ENCODE peak calls at places on chromosomes 13 and 19, in seven cellular contexts. One of them, this sample, is unnamed.
A peak's percentile ranks its signal among the peaks of the same experiment; 100 is the strongest.

GRCh38 chr13:91346848-91347211 is 657 bp upstream of the MIR17HG start:
- DNase-seq in H9: peak; percentile 38
- DNase-seq in H1: no peak
- DNase-seq in neuronal stem cell: peak; percentile 14
- DNase-seq in mesenchymal stem cell: peak; percentile 35
- DNase-seq in mesendoderm: peak; percentile 64
- DNase-seq in trophoblast cell: peak; percentile 17
- DNase-seq in this sample: no peak

GRCh38 chr19:54434112-54434861 is 14.7 kb upstream of the LENG8 start:
- DNase-seq in H9: no peak
- DNase-seq in H1: no peak
- DNase-seq in neuronal stem cell: no peak
- DNase-seq in mesenchymal stem cell: no peak
- DNase-seq in mesendoderm: no peak
- DNase-seq in trophoblast cell: no peak
- DNase-seq in this sample: no peak

GRCh38 chr13:29621401-29621800 is 25.9 kb upstream of the SLC7A1 start:
- DNase-seq in H9: no peak
- DNase-seq in H1: no peak
- DNase-seq in neuronal stem cell: no peak
- DNase-seq in mesenchymal stem cell: peak; percentile 17
- DNase-seq in mesendoderm: no peak
- DNase-seq in trophoblast cell: peak; percentile 50
- DNase-seq in this sample: peak; percentile 68

GRCh38 chr19:39852882-39853281 is 6.7 kb upstream of the FBL start:
- DNase-seq in H9: no peak
- DNase-seq in H1: no peak
- DNase-seq in neuronal stem cell: no peak
- DNase-seq in mesenchymal stem cell: no peak
- DNase-seq in mesendoderm: no peak
- DNase-seq in trophoblast cell: no peak
- DNase-seq in this sample: no peak

GRCh38 chr19:4352701-4353121 is 9.3 kb downstream of the MPND start:
- DNase-seq in H9: peak; percentile 68
- DNase-seq in H1: peak; percentile 83
- DNase-seq in neuronal stem cell: peak; percentile 72
- DNase-seq in mesenchymal stem cell: peak; percentile 73
- DNase-seq in mesendoderm: peak; percentile 69
- DNase-seq in trophoblast cell: peak; percentile 67
- DNase-seq in this sample: peak; percentile 71

GRCh38 chr13:104357174-104357573 is 1291.0 kb upstream of the SLC10A2 start:
- DNase-seq in H9: no peak
- DNase-seq in H1: no peak
- DNase-seq in neuronal stem cell: no peak
- DNase-seq in mesenchymal stem cell: no peak
- DNase-seq in mesendoderm: peak; percentile 38
- DNase-seq in trophoblast cell: peak; percentile 43
- DNase-seq in this sample: no peak

GRCh38 chr19:17681505-17682125 is 6.5 kb downstream of the UNC13A start:
- DNase-seq in H9: peak; percentile 61
- DNase-seq in H1: peak; percentile 90
- DNase-seq in neuronal stem cell: no peak
- DNase-seq in mesenchymal stem cell: peak; percentile 78
- DNase-seq in mesendoderm: peak; percentile 67
- DNase-seq in trophoblast cell: peak; percentile 25
- DNase-seq in this sample: peak; percentile 56

GRCh38 chr13:63455938-63456337 is 2040.3 kb upstream of the PCDH20 start:
- DNase-seq in H9: no peak
- DNase-seq in H1: no peak
- DNase-seq in neuronal stem cell: no peak
- DNase-seq in mesenchymal stem cell: no peak
- DNase-seq in mesendoderm: peak; percentile 18
- DNase-seq in trophoblast cell: peak; percentile 23
- DNase-seq in this sample: no peak

GRCh38 chr19:32397736-32398135 is 7.8 kb upstream of the DPY19L3 start:
- DNase-seq in H9: no peak
- DNase-seq in H1: no peak
- DNase-seq in neuronal stem cell: no peak
- DNase-seq in mesenchymal stem cell: peak; percentile 62
- DNase-seq in mesendoderm: peak; percentile 2
- DNase-seq in trophoblast cell: peak; percentile 34
- DNase-seq in this sample: peak; percentile 88

GRCh38 chr19:3047307-3048189 is 14.7 kb downstream of the TLE5 start:
- DNase-seq in H9: peak; percentile 85
- DNase-seq in H1: peak; percentile 79
- DNase-seq in neuronal stem cell: peak; percentile 81
- DNase-seq in mesenchymal stem cell: peak; percentile 93
- DNase-seq in mesendoderm: peak; percentile 94
- DNase-seq in trophoblast cell: peak; percentile 90
- DNase-seq in this sample: peak; percentile 63

GRCh38 chr19:13627531-13627930 is 121.3 kb upstream of the CACNA1A start:
- DNase-seq in H9: no peak
- DNase-seq in H1: no peak
- DNase-seq in neuronal stem cell: no peak
- DNase-seq in mesenchymal stem cell: no peak
- DNase-seq in mesendoderm: no peak
- DNase-seq in trophoblast cell: no peak
- DNase-seq in this sample: no peak

GRCh38 chr19:17341845-17342244 is 4.5 kb downstream of the GTPBP3 start:
- DNase-seq in H9: no peak
- DNase-seq in H1: no peak
- DNase-seq in neuronal stem cell: no peak
- DNase-seq in mesenchymal stem cell: no peak
- DNase-seq in mesendoderm: no peak
- DNase-seq in trophoblast cell: no peak
- DNase-seq in this sample: no peak

GRCh38 chr19:35438527-35438926 is 9.5 kb upstream of the FFAR2 start:
- DNase-seq in H9: no peak
- DNase-seq in H1: no peak
- DNase-seq in neuronal stem cell: no peak
- DNase-seq in mesenchymal stem cell: no peak
- DNase-seq in mesendoderm: peak; percentile 55
- DNase-seq in trophoblast cell: no peak
- DNase-seq in this sample: no peak

GRCh38 chr13:49046002-49046401 is 70.3 kb downstream of the FNDC3A start:
- DNase-seq in H9: no peak
- DNase-seq in H1: no peak
- DNase-seq in neuronal stem cell: no peak
- DNase-seq in mesenchymal stem cell: no peak
- DNase-seq in mesendoderm: no peak
- DNase-seq in trophoblast cell: peak; percentile 73
- DNase-seq in this sample: peak; percentile 36

GRCh38 chr13:69264362-69265334 is 843.0 kb upstream of the ATXN8OS start:
- DNase-seq in H9: no peak
- DNase-seq in H1: no peak
- DNase-seq in neuronal stem cell: no peak
- DNase-seq in mesenchymal stem cell: no peak
- DNase-seq in mesendoderm: peak; percentile 3
- DNase-seq in trophoblast cell: no peak
- DNase-seq in this sample: no peak

GRCh38 chr13:100130092-100130491 is 41.2 kb downstream of the PCCA start:
- DNase-seq in H9: no peak
- DNase-seq in H1: no peak
- DNase-seq in neuronal stem cell: no peak
- DNase-seq in mesenchymal stem cell: no peak
- DNase-seq in mesendoderm: peak; percentile 25
- DNase-seq in trophoblast cell: no peak
- DNase-seq in this sample: no peak

GRCh38 chr19:34676697-34677385 is at the start of gene SCGB2B2:
- DNase-seq in H9: peak; percentile 67
- DNase-seq in H1: no peak
- DNase-seq in neuronal stem cell: no peak
- DNase-seq in mesenchymal stem cell: no peak
- DNase-seq in mesendoderm: no peak
- DNase-seq in trophoblast cell: no peak
- DNase-seq in this sample: no peak

DNA sequence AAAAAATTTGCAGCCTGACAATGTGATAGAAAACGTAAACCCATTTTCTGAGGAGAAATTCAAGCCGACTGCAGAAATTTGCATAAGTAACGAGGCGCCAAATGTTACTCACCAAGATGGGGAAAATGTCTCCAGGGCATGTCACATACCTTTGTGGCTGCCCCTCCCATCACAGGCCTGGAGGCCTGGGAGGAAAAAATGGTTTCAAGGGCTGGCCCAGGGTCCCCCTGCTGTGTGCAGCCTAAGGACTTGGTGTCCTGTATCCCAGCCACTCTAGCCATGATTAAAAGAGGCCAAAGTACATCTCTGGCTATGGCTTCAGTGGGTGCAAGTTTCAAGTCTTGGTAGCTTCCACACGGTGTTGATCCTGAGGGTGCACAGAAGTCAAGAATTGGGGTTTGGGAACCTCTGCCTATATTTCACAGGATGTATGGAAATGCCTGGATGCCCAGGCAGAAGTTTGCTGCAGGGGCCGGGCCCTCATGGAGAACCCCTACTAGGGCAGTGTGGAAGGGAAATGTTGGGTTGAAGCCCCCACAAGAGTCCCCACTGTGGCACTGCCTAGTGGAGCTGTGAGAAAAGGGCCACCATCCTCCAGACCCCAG is 1842.3 kb downstream of the PCDH9 start:
- DNase-seq in H9: no peak
- DNase-seq in H1: no peak
- DNase-seq in neuronal stem cell: no peak
- DNase-seq in mesenchymal stem cell: no peak
- DNase-seq in mesendoderm: peak; percentile 63
- DNase-seq in trophoblast cell: no peak
- DNase-seq in this sample: no peak
- H3K23ac ChIP-seq in H9: no peak overlapping the region
- H3K23ac ChIP-seq in H1: no peak overlapping the region
- H3K23ac ChIP-seq in neuronal stem cell: no peak overlapping the region
- H3K23ac ChIP-seq in mesenchymal stem cell: no peak overlapping the region
- H3K23ac ChIP-seq in mesendoderm: no peak overlapping the region
- H3K23ac ChIP-seq in trophoblast cell: no peak overlapping the region
- H3K23ac ChIP-seq in this sample: no peak overlapping the region

GRCh38 chr13:85601526-85601925 is 197.7 kb downstream of the SLITRK6 start:
- DNase-seq in H9: no peak
- DNase-seq in H1: no peak
- DNase-seq in neuronal stem cell: no peak
- DNase-seq in mesenchymal stem cell: peak; percentile 70
- DNase-seq in mesendoderm: no peak
- DNase-seq in trophoblast cell: no peak
- DNase-seq in this sample: peak; percentile 77
- H3K23ac ChIP-seq in H9: no peak overlapping the region
- H3K23ac ChIP-seq in H1: no peak overlapping the region
- H3K23ac ChIP-seq in neuronal stem cell: no peak overlapping the region
- H3K23ac ChIP-seq in mesenchymal stem cell: no peak overlapping the region
- H3K23ac ChIP-seq in mesendoderm: no peak overlapping the region
- H3K23ac ChIP-seq in trophoblast cell: no peak overlapping the region
- H3K23ac ChIP-seq in this sample: no peak overlapping the region

DNA sequence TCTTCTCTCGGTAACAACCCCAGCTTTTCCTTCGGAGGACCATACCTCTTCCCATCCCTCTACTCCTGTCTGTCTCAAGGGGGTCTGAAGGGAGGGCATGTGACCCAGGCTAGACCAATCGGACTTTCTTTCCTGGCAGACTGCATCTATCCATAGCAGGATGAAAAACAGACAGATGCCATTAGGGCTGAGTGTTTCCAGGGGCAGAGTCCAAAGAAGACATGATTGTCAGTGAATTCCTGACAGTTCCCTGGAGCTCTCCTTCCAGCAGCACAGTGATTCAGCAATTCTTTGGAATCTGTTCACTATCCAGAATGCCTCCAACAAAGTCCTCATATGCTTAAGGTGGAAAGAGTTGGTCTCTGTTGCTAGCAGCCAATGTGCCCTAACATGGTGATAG is 189.8 kb downstream of the KCTD12 start:
- DNase-seq in H9: no peak
- DNase-seq in H1: no peak
- DNase-seq in neuronal stem cell: no peak
- DNase-seq in mesenchymal stem cell: peak; percentile 42
- DNase-seq in mesendoderm: peak; percentile 16
- DNase-seq in trophoblast cell: peak; percentile 28
- DNase-seq in this sample: peak; percentile 51
- H3K23ac ChIP-seq in H9: no peak overlapping the region
- H3K23ac ChIP-seq in H1: no peak overlapping the region
- H3K23ac ChIP-seq in neuronal stem cell: no peak overlapping the region
- H3K23ac ChIP-seq in mesenchymal stem cell: no peak overlapping the region
- H3K23ac ChIP-seq in mesendoderm: no peak overlapping the region
- H3K23ac ChIP-seq in trophoblast cell: no peak overlapping the region
- H3K23ac ChIP-seq in this sample: peak overlapping the region; percentile 25

DNA sequence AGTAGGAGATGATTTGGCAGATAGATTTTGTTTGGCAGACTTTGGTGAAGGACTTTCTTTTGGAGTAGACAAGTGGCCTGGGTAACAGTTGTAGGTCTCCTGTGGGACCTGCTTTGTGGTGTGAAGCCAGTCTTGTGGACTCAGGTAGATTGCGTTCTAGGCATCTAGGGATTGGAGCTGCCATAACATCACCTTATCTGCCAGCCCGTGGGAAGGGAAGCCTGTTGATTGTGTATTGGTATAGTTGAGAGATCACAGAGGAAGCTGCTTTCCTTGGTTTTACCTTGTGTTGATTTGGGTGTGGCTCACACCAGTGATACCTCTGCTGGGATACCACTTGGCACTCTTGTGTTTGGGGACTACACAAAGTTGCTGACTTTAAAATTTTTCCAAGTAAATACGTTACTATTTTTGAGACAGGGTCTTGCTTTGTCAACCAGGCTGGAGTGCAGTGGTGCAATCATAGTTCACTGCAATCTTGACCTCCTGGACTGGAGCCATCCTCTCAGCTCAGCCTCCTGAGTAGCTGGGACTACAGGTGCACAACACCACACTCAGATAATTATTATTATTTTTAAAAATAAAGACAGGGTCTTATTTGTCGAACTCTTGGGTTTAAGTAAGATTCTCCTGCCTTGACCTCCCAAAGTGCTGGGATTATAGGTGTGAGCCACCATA is 7.8 kb downstream of the HNRNPM start:
- DNase-seq in H9: no peak
- DNase-seq in H1: no peak
- DNase-seq in neuronal stem cell: no peak
- DNase-seq in mesenchymal stem cell: no peak
- DNase-seq in mesendoderm: peak; percentile 78
- DNase-seq in trophoblast cell: no peak
- DNase-seq in this sample: no peak
- H3K23ac ChIP-seq in H9: no peak overlapping the region
- H3K23ac ChIP-seq in H1: no peak overlapping the region
- H3K23ac ChIP-seq in neuronal stem cell: no peak overlapping the region
- H3K23ac ChIP-seq in mesenchymal stem cell: no peak overlapping the region
- H3K23ac ChIP-seq in mesendoderm: no peak overlapping the region
- H3K23ac ChIP-seq in trophoblast cell: peak overlapping the region; percentile 68
- H3K23ac ChIP-seq in this sample: peak overlapping the region; percentile 42

GRCh38 chr13:87919956-87920355 is 248.8 kb downstream of the SLITRK5 start:
- DNase-seq in H9: no peak
- DNase-seq in H1: no peak
- DNase-seq in neuronal stem cell: no peak
- DNase-seq in mesenchymal stem cell: no peak
- DNase-seq in mesendoderm: peak; percentile 2
- DNase-seq in trophoblast cell: no peak
- DNase-seq in this sample: no peak
- H3K23ac ChIP-seq in H9: no peak overlapping the region
- H3K23ac ChIP-seq in H1: no peak overlapping the region
- H3K23ac ChIP-seq in neuronal stem cell: no peak overlapping the region
- H3K23ac ChIP-seq in mesenchymal stem cell: no peak overlapping the region
- H3K23ac ChIP-seq in mesendoderm: no peak overlapping the region
- H3K23ac ChIP-seq in trophoblast cell: no peak overlapping the region
- H3K23ac ChIP-seq in this sample: no peak overlapping the region

This sample was measured in IMR-90.